ENCODE peak calls at places on chromosome 19, in six cellular contexts. A, I, K, U, V and S are unnamed samples.

GRCh38 chr19:38683393-38684077 is 36.1 kb downstream of the ACTN4 start:
- DNase-seq in K (peak), I (no peak), A (no peak), V (peak), U (peak), S (peak)

GRCh38 chr19:10625003-10625761 is at the start of gene SLC44A2:
- DNase-seq in U (peak), V (peak), A (no peak), K (peak), I (no peak), S (peak)

GRCh38 chr19:12841094-12841493 is 2.8 kb downstream of the MAST1 start:
- DNase-seq in A (no peak), V (peak), I (no peak), K (no peak), U (peak), S (no peak)

GRCh38 chr19:51096473-51097165 is 11.6 kb downstream of the CTU1 start:
- DNase-seq in I (no peak), A (no peak), V (no peak), U (no peak), K (peak), S (peak)

GRCh38 chr19:38714354-38714778 is 29.9 kb downstream of the CAPN12 start:
- DNase-seq in U (no peak), K (no peak), V (no peak), A (no peak), I (no peak), S (no peak)

GRCh38 chr19:11013771-11014170 is 52.9 kb downstream of the SMARCA4 start:
- DNase-seq in A (no peak), K (no peak), I (no peak), V (no peak), U (no peak), S (no peak)

GRCh38 chr19:50992666-50993035 is 8.8 kb downstream of the KLK8 start:
- DNase-seq in V (no peak), K (no peak), I (no peak), U (no peak), A (no peak), S (no peak)

GRCh38 chr19:47241919-47242644 is 11.1 kb upstream of the BBC3 start:
- DNase-seq in K (no peak), I (no peak), U (no peak), A (no peak), V (peak), S (no peak)

GRCh38 chr19:16860118-16860517 is 28.7 kb upstream of the F2RL3 start:
- DNase-seq in I (no peak), U (no peak), A (peak), V (no peak), K (no peak), S (no peak)

GRCh38 chr19:52366414-52366824 is 3.3 kb upstream of the ZNF880 start:
- DNase-seq in I (no peak), A (no peak), K (no peak), V (no peak), U (no peak), S (no peak)

GRCh38 chr19:32877323-32877912 is 7.9 kb upstream of the SLC7A9 start:
- DNase-seq in U (no peak), A (no peak), K (no peak), I (no peak), V (no peak), S (no peak)

GRCh38 chr19:43782689-43783231 is 2.0 kb upstream of the KCNN4 start:
- DNase-seq in A (no peak), K (no peak), U (no peak), V (no peak), I (no peak), S (peak)

GRCh38 chr19:12331211-12331941 is 2.1 kb downstream of the ZNF563 start:
- DNase-seq in V (no peak), A (no peak), I (no peak), K (no peak), U (no peak), S (peak)

GRCh38 chr19:8110931-8111330 is 38.5 kb downstream of the FBN3 start:
- DNase-seq in I (no peak), U (no peak), V (no peak), A (no peak), K (no peak), S (no peak)

GRCh38 chr19:9431475-9431874 is 3.9 kb downstream of the ZNF266 start:
- DNase-seq in I (no peak), K (no peak), V (peak), U (peak), A (no peak), S (no peak)

GRCh38 chr19:33840783-33841182 is 44.1 kb downstream of the KCTD15 start:
- DNase-seq in U (no peak), K (no peak), A (no peak), I (no peak), V (no peak), S (no peak)

GRCh38 chr19:43495082-43495481 is 9.5 kb downstream of the PHLDB3 start:
- DNase-seq in I (no peak), U (no peak), K (no peak), A (no peak), V (no peak), S (no peak)

GRCh38 chr19:34096020-34096915 is 76.0 kb upstream of the LSM14A start:
- DNase-seq in K (no peak), I (peak), A (no peak), V (peak), U (peak), S (no peak)

GRCh38 chr19:31263317-31263716 is 85.9 kb downstream of the TSHZ3 start:
- DNase-seq in V (no peak), I (no peak), U (no peak), K (peak), A (no peak), S (no peak)

GRCh38 chr19:8116437-8117293 is 32.7 kb downstream of the FBN3 start:
- DNase-seq in K (no peak), U (no peak), A (no peak), I (no peak), V (no peak), S (no peak)

GRCh38 chr19:17553256-17553655 is 2.2 kb upstream of the COLGALT1 start:
- DNase-seq in A (peak), V (peak), U (peak), I (peak), K (no peak), S (no peak)

GRCh38 chr19:20431826-20432225 is 133.8 kb downstream of the ZNF737 start:
- DNase-seq in A (no peak), V (no peak), U (no peak), K (peak), I (no peak), S (no peak)

GRCh38 chr19:32373614-32374295 is 28.3 kb downstream of the ZNF507 start:
- DNase-seq in A (peak), K (no peak), U (peak), V (peak), I (peak), S (no peak)

GRCh38 chr19:39428309-39429112 is 7.2 kb downstream of the RPS16 start:
- DNase-seq in A (peak), K (peak), V (peak), I (peak), U (peak), S (peak)

GRCh38 chr19:46812898-46813569 is 24.6 kb upstream of the SLC1A5 start:
- DNase-seq in A (no peak), V (no peak), I (no peak), K (peak), U (no peak), S (no peak)

GRCh38 chr19:15248648-15249559 is 16.7 kb upstream of the EPHX3 start:
- DNase-seq in U (peak), A (peak), V (peak), I (peak), K (peak), S (no peak)

GRCh38 chr19:51798958-51799310 is 4.0 kb downstream of the FPR3 start:
- DNase-seq in A (no peak), K (peak), U (no peak), V (no peak), I (no peak), S (no peak)

GRCh38 chr19:49502866-49503581 is 6.8 kb downstream of the RPS11 start:
- DNase-seq in A (peak), K (no peak), U (peak), I (peak), V (peak), S (no peak)

GRCh38 chr19:10270616-10271394 is at the start of gene ICAM1:
- DNase-seq in K (peak), U (peak), I (no peak), A (no peak), V (peak), S (peak)

GRCh38 chr19:8212212-8212611 is 3.0 kb downstream of the CERS4 start:
- DNase-seq in V (no peak), I (no peak), U (no peak), A (no peak), K (no peak), S (no peak)

GRCh38 chr19:518292-519231 is 11.3 kb downstream of the TPGS1 start:
- DNase-seq in U (peak), A (no peak), I (no peak), V (peak), K (no peak), S (peak)

GRCh38 chr19:51295382-51296126 is 15.9 kb upstream of the IGLON5 start:
- DNase-seq in K (no peak), V (no peak), U (no peak), A (no peak), I (no peak), S (no peak)

GRCh38 chr19:9620842-9621155 is 233 bp downstream of the ZNF561 start:
- DNase-seq in V (no peak), U (no peak), A (no peak), K (no peak), I (no peak), S (no peak)

GRCh38 chr19:9986787-9987281 is 23.5 kb downstream of the COL5A3 start:
- DNase-seq in A (peak), U (peak), K (no peak), I (no peak), V (peak), S (no peak)

GRCh38 chr19:42315024-42315423 is 1.9 kb downstream of the TMEM145 start:
- DNase-seq in V (no peak), U (no peak), A (no peak), I (no peak), K (no peak), S (no peak)

GRCh38 chr19:42313840-42314755 is 989 bp downstream of the TMEM145 start:
- DNase-seq in K (no peak), V (no peak), A (no peak), I (no peak), U (no peak), S (no peak)

GRCh38 chr19:42316223-42317211 is 3.4 kb downstream of the TMEM145 start:
- DNase-seq in U (peak), I (no peak), A (no peak), V (peak), K (no peak), S (peak)

GRCh38 chr19:42313096-42313839 is at the start of gene TMEM145:
- DNase-seq in V (peak), I (no peak), U (peak), K (peak), A (no peak), S (no peak)

GRCh38 chr19:42317535-42317934 is 4.4 kb downstream of the TMEM145 start:
- DNase-seq in I (no peak), K (no peak), A (no peak), V (no peak), U (no peak), S (no peak)
- TF ChIP-seq CTCF in I (no peak), K (no peak), A (no peak), V (no peak), U (no peak), S (no peak)

GRCh38 chr19:6233827-6234511 is 45.8 kb downstream of the MLLT1 start:
- DNase-seq in V (no peak), A (no peak), U (no peak), K (peak), I (no peak), S (peak)

GRCh38 chr19:6233051-6233826 is 46.5 kb downstream of the MLLT1 start:
- DNase-seq in I (no peak), A (no peak), V (peak), K (peak), U (peak), S (peak)

GRCh38 chr19:6235031-6235951 is 44.5 kb downstream of the MLLT1 start:
- DNase-seq in U (no peak), V (no peak), K (peak), A (no peak), I (no peak), S (peak)

GRCh38 chr19:6232567-6232966 is 47.2 kb downstream of the MLLT1 start:
- DNase-seq in I (peak), V (peak), A (peak), U (peak), K (peak), S (no peak)

DNA sequence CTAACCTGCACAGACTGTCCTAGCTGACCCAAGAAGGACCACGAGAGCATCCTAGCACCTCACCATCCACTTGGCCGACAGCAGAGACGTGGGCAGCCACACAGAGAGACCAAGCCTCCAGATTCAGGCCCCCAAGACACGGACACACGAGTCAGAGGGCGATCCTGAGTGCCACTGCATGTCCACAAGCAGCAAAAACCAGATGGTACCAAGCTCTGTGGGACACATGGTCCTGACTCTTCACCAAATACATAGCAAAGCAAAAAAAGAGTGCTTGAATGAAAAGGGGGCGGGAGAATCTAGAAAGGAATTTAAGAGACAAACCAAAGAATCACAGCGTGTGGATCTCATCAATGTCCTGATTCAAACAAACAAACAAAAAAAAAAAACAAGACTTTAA is 45.2 kb downstream of the MLLT1 start:
- DNase-seq in U (peak), K (no peak), I (no peak), V (no peak), A (no peak), S (no peak)
- TF ChIP-seq CTCF in U (no peak), K (no peak), I (no peak), V (no peak), A (no peak), S (no peak)

DNA sequence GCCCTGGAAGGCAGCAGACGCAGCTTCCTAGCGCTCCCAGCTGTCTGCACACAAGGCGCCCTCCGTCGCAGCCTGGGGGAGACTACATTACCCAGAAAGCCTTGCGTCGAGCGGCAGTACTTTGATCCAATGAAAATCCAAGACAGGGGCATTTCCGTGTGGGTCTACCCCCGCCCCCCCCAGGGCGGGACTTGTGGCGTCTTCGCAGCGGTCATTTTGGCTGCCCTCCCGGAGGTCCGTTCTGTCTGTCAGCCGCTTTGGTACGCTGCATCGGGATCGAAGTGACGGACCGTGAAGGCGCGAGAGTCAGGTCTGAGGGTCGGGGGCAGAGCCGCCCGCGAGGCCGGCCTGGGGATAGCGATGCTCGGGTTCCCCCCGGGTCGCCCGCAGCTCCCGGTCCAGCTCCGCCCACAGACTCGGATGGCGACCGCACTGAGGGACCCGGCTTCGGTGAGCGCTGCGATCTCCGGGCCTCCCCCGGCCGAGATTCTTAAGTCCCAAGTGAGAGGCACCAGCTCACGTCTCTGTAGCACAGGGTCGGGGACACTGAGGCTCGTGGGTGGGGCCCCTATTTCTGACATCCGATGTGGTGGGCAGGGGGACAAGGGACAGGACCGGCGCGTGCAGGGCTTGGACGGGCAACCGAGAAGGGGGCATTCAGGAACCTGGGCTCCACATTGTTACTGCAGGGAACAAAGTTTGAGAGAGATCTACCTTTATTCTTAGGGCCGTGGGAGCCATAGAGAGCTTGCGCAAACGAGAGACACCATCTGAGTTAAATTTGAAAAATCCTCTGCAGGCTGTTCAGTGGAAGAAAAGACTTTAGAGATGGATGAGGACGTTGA is at the start of gene ZNF211:
- DNase-seq in I (peak), V (peak), K (peak), A (peak), U (peak), S (peak)
- TF ChIP-seq CTCF in I (no peak), V (no peak), K (no peak), A (no peak), U (peak), S (no peak)

GRCh38 chr19:40594657-40595077 is 6.5 kb upstream of the LTBP4 start:
- DNase-seq in V (no peak), I (no peak), U (peak), K (peak), A (no peak), S (no peak)
- TF ChIP-seq CTCF in V (no peak), I (peak), U (peak), K (no peak), A (peak), S (no peak)

DNA sequence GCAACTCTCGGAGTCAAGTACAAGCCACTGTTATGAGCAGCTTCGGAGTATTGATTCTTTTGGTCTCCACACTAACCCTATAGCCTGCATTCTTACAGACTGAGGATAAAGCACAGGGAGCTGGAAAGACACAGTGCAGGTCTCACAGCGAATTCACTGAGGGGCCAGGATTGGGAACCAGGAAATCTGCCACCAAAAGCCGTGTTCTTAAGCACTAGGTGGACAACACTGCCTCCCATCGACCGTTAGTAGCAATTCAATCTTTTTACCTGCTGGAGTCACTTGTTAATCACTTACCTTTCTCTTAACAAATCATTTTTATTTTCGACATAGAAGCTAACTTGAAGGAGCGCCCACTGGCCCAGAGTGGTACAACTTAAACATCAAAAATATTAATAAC is 6.3 kb downstream of the PMIS2 start:
- DNase-seq in I (peak), K (no peak), V (peak), U (peak), A (no peak), S (no peak)
- TF ChIP-seq CTCF in I (peak), K (peak), V (peak), U (peak), A (peak), S (no peak)

DNA sequence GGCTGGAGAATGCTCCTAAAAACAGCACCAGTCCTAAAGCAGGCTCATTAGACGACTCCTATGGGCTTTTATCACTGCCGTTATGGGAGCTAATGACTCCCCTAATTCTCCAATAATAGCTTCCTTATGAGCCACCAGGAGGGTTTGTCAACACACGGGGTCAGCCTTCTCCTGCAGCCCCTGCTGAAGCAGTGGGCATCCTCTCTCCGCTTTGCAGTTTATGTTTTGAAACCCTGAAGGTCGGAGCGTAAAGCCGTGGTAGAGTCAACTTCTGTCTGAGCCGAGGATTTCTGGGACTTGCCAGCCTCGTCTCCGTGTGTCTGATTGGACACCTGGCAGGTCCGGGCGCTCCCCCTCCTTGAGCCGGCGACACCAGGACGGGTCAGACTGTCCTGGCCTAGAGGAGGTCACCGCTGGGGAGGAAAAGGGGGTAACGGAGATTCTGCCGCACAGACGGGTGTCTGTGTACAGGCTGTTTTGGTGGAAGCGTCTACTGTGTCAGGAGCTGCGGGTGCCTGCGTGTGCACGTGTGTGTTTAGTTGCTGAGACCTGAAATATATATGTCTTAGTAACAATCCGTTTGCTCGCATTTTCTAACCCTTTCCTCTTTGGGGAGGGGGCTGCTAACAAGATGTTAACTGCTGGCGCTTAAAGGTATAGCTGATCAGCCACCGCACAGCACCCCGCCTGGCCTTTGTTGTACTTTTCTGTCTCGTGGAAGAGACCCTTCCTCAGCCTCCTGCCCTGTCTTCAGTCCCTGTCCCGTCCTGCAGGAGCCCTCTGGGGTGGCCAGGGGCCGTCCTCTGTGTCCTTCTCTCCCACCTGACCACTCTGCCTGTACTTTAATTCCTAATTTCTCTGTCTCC is 1.9 kb downstream of the KDM4B start:
- DNase-seq in V (peak), I (no peak), A (no peak), K (no peak), U (no peak), S (peak)
- TF ChIP-seq CTCF in V (no peak), I (no peak), A (no peak), K (no peak), U (no peak), S (no peak)